ENCODE peak calls at places on chromosomes 3 and 15, in six cellular contexts. Z is transverse colon, Y is psoas muscle, R is NCI-H2081, T is left colon, I is NCI-H1105. Q is an unnamed sample.

GRCh38 chr15:69468241-69469121 is 15.9 kb downstream of the RPLP1 start:
- DNase-seq in Z (peak), Y (no peak), R (peak), T (peak), I (peak), Q (no peak)

GRCh38 chr3:30689202-30689641 is 82.8 kb downstream of the TGFBR2 start:
- DNase-seq in Z (peak), Y (no peak), R (no peak), T (peak), I (no peak), Q (peak)

GRCh38 chr3:183484676-183485075 is 56.3 kb upstream of the MCF2L2 start:
- DNase-seq in Z (no peak), Y (no peak), R (no peak), T (no peak), I (no peak), Q (no peak)

GRCh38 chr3:52052831-52053306 is 3.5 kb downstream of the DUSP7 start:
- DNase-seq in Z (peak), Y (peak), R (no peak), T (peak), I (no peak), Q (peak)

GRCh38 chr3:140430494-140430893 is 247.4 kb upstream of the TRIM42 start:
- DNase-seq in Z (no peak), Y (no peak), R (no peak), T (no peak), I (no peak), Q (no peak)

GRCh38 chr3:128011140-128011539 is 41.1 kb upstream of the SEC61A1 start:
- DNase-seq in Z (peak), Y (no peak), R (peak), T (peak), I (peak), Q (peak)

GRCh38 chr3:128584412-128585020 is 66.1 kb downstream of the RPN1 start:
- DNase-seq in Z (peak), Y (peak), R (peak), T (peak), I (peak), Q (peak)

GRCh38 chr3:100047455-100048141 is 66.7 kb downstream of the FILIP1L start:
- DNase-seq in Z (peak), Y (no peak), R (no peak), T (peak), I (no peak), Q (no peak)

GRCh38 chr15:51619331-51620033 is 3.1 kb downstream of the DMXL2 start:
- DNase-seq in Z (no peak), Y (no peak), R (no peak), T (no peak), I (no peak), Q (no peak)

GRCh38 chr3:15488002-15488401 is 33.5 kb downstream of the COLQ start:
- DNase-seq in Z (no peak), Y (no peak), R (no peak), T (no peak), I (no peak), Q (no peak)

GRCh38 chr15:60704129-60704528 is 225.2 kb upstream of the ICE2 start:
- DNase-seq in Z (peak), Y (no peak), R (no peak), T (no peak), I (no peak), Q (no peak)

GRCh38 chr3:149215474-149215873 is 6.2 kb downstream of the CP start:
- DNase-seq in Z (no peak), Y (no peak), R (peak), T (no peak), I (peak), Q (no peak)

GRCh38 chr15:101258238-101259144 is 6.6 kb upstream of the CHSY1 start:
- DNase-seq in Z (peak), Y (peak), R (peak), T (no peak), I (peak), Q (peak)

GRCh38 chr3:141331370-141332318 is 36.7 kb upstream of the ZBTB38 start:
- DNase-seq in Z (peak), Y (peak), R (no peak), T (no peak), I (no peak), Q (peak)

GRCh38 chr3:78519281-78519680 is 1248.5 kb downstream of the ROBO1 start:
- DNase-seq in Z (no peak), Y (no peak), R (no peak), T (no peak), I (no peak), Q (no peak)

GRCh38 chr3:187900961-187901755 is 155.9 kb upstream of the BCL6 start:
- DNase-seq in Z (no peak), Y (no peak), R (no peak), T (no peak), I (peak), Q (no peak)

GRCh38 chr3:160169139-160169830 is 55.9 kb upstream of the C3orf80 start:
- DNase-seq in Z (no peak), Y (no peak), R (no peak), T (no peak), I (no peak), Q (no peak)